ENCODE peak calls at places on chromosomes 11 and 22, in six cellular contexts. One of them, this sample, is unnamed.

GRCh38 chr11:7167976-7168740 is 79.4 kb downstream of the RBMXL2 start:
- DNase-seq in IMR-90: no peak
- DNase-seq in GM12878: no peak
- DNase-seq in HepG2: no peak
- DNase-seq in K562: no peak
- DNase-seq in SK-N-SH: no peak
- DNase-seq in this sample: no peak

GRCh38 chr11:68140496-68141246 is 19.5 kb upstream of the CHKA start:
- DNase-seq in IMR-90: no peak
- DNase-seq in GM12878: no peak
- DNase-seq in HepG2: no peak
- DNase-seq in K562: no peak
- DNase-seq in SK-N-SH: peak
- DNase-seq in this sample: no peak

GRCh38 chr11:8232849-8233606 is 30.6 kb downstream of the LMO1 start:
- DNase-seq in IMR-90: no peak
- DNase-seq in GM12878: no peak
- DNase-seq in HepG2: no peak
- DNase-seq in K562: no peak
- DNase-seq in SK-N-SH: peak
- DNase-seq in this sample: no peak

GRCh38 chr22:28015676-28016601 is 96.9 kb upstream of the PITPNB start:
- DNase-seq in IMR-90: no peak
- DNase-seq in GM12878: no peak
- DNase-seq in HepG2: no peak
- DNase-seq in K562: no peak
- DNase-seq in SK-N-SH: peak
- DNase-seq in this sample: no peak

GRCh38 chr11:60937811-60938210 is 13.6 kb downstream of the TMEM132A start:
- DNase-seq in IMR-90: no peak
- DNase-seq in GM12878: no peak
- DNase-seq in HepG2: no peak
- DNase-seq in K562: no peak
- DNase-seq in SK-N-SH: peak
- DNase-seq in this sample: no peak

GRCh38 chr22:20298803-20299735 is 20.8 kb downstream of the DGCR6L start:
- DNase-seq in IMR-90: peak
- DNase-seq in GM12878: no peak
- DNase-seq in HepG2: peak
- DNase-seq in K562: peak
- DNase-seq in SK-N-SH: peak
- DNase-seq in this sample: peak

GRCh38 chr11:4025248-4025956 is 69.2 kb upstream of the RRM1 start:
- DNase-seq in IMR-90: peak
- DNase-seq in GM12878: no peak
- DNase-seq in HepG2: no peak
- DNase-seq in K562: no peak
- DNase-seq in SK-N-SH: peak
- DNase-seq in this sample: no peak

GRCh38 chr11:113134605-113135004 is 173.4 kb downstream of the NCAM1 start:
- DNase-seq in IMR-90: no peak
- DNase-seq in GM12878: no peak
- DNase-seq in HepG2: no peak
- DNase-seq in K562: no peak
- DNase-seq in SK-N-SH: no peak
- DNase-seq in this sample: no peak

GRCh38 chr11:70470127-70470526 is 71.8 kb downstream of the CTTN start:
- DNase-seq in IMR-90: peak
- DNase-seq in GM12878: peak
- DNase-seq in HepG2: no peak
- DNase-seq in K562: peak
- DNase-seq in SK-N-SH: no peak
- DNase-seq in this sample: no peak

GRCh38 chr11:72789493-72790131 is 4.2 kb downstream of the STARD10 start:
- DNase-seq in IMR-90: peak
- DNase-seq in GM12878: no peak
- DNase-seq in HepG2: no peak
- DNase-seq in K562: no peak
- DNase-seq in SK-N-SH: peak
- DNase-seq in this sample: no peak

GRCh38 chr22:39232246-39232645 is 12.5 kb downstream of the PDGFB start:
- DNase-seq in IMR-90: no peak
- DNase-seq in GM12878: no peak
- DNase-seq in HepG2: no peak
- DNase-seq in K562: no peak
- DNase-seq in SK-N-SH: no peak
- DNase-seq in this sample: no peak

GRCh38 chr11:952406-953385 is 27.0 kb downstream of the AP2A2 start:
- DNase-seq in IMR-90: peak
- DNase-seq in GM12878: no peak
- DNase-seq in HepG2: peak
- DNase-seq in K562: no peak
- DNase-seq in SK-N-SH: no peak
- DNase-seq in this sample: peak

GRCh38 chr22:38176170-38176741 is 5.4 kb downstream of the PLA2G6 start:
- DNase-seq in IMR-90: peak
- DNase-seq in GM12878: peak
- DNase-seq in HepG2: no peak
- DNase-seq in K562: no peak
- DNase-seq in SK-N-SH: no peak
- DNase-seq in this sample: no peak

GRCh38 chr11:5690216-5690615 is 626 bp downstream of the TRIM22 start:
- DNase-seq in IMR-90: peak
- DNase-seq in GM12878: no peak
- DNase-seq in HepG2: no peak
- DNase-seq in K562: no peak
- DNase-seq in SK-N-SH: no peak
- DNase-seq in this sample: no peak

GRCh38 chr11:119100960-119101349 is 698 bp downstream of the DPAGT1 start:
- DNase-seq in IMR-90: no peak
- DNase-seq in GM12878: no peak
- DNase-seq in HepG2: no peak
- DNase-seq in K562: no peak
- DNase-seq in SK-N-SH: no peak
- DNase-seq in this sample: no peak

GRCh38 chr22:19085233-19086043 is 36.8 kb downstream of the DGCR2 start:
- DNase-seq in IMR-90: peak
- DNase-seq in GM12878: peak
- DNase-seq in HepG2: peak
- DNase-seq in K562: peak
- DNase-seq in SK-N-SH: peak
- DNase-seq in this sample: peak

GRCh38 chr22:40238425-40239344 is 61.0 kb downstream of the TNRC6B start:
- DNase-seq in IMR-90: peak
- DNase-seq in GM12878: no peak
- DNase-seq in HepG2: no peak
- DNase-seq in K562: no peak
- DNase-seq in SK-N-SH: no peak
- DNase-seq in this sample: peak

GRCh38 chr11:121467965-121468364 is 15.2 kb upstream of the SORL1-AS1 start:
- DNase-seq in IMR-90: no peak
- DNase-seq in GM12878: peak
- DNase-seq in HepG2: no peak
- DNase-seq in K562: no peak
- DNase-seq in SK-N-SH: no peak
- DNase-seq in this sample: no peak

GRCh38 chr11:662689-663274 is 25.7 kb downstream of the DRD4 start:
- DNase-seq in IMR-90: peak
- DNase-seq in GM12878: no peak
- DNase-seq in HepG2: peak
- DNase-seq in K562: peak
- DNase-seq in SK-N-SH: peak
- DNase-seq in this sample: peak

GRCh38 chr11:69964247-69964643 is 113.9 kb upstream of the ANO1 start:
- DNase-seq in IMR-90: no peak
- DNase-seq in GM12878: no peak
- DNase-seq in HepG2: no peak
- DNase-seq in K562: no peak
- DNase-seq in SK-N-SH: no peak
- DNase-seq in this sample: no peak

GRCh38 chr11:64040684-64041267 is 5.0 kb downstream of the FLRT1 start:
- DNase-seq in IMR-90: no peak
- DNase-seq in GM12878: no peak
- DNase-seq in HepG2: peak
- DNase-seq in K562: peak
- DNase-seq in SK-N-SH: peak
- DNase-seq in this sample: peak

GRCh38 chr11:77661670-77662069 is 24.1 kb upstream of the CLNS1A start:
- DNase-seq in IMR-90: no peak
- DNase-seq in GM12878: no peak
- DNase-seq in HepG2: no peak
- DNase-seq in K562: no peak
- DNase-seq in SK-N-SH: no peak
- DNase-seq in this sample: no peak

GRCh38 chr11:26348776-26349175 is 16.8 kb downstream of the ANO3 start:
- DNase-seq in IMR-90: no peak
- DNase-seq in GM12878: no peak
- DNase-seq in HepG2: no peak
- DNase-seq in K562: no peak
- DNase-seq in SK-N-SH: no peak
- DNase-seq in this sample: no peak

GRCh38 chr11:3984896-3985295 is 109.7 kb upstream of the RRM1 start:
- DNase-seq in IMR-90: peak
- DNase-seq in GM12878: no peak
- DNase-seq in HepG2: no peak
- DNase-seq in K562: peak
- DNase-seq in SK-N-SH: peak
- DNase-seq in this sample: no peak

GRCh38 chr11:40924915-40925314 is 534.5 kb downstream of the LRRC4C start:
- DNase-seq in IMR-90: no peak
- DNase-seq in GM12878: no peak
- DNase-seq in HepG2: no peak
- DNase-seq in K562: no peak
- DNase-seq in SK-N-SH: no peak
- DNase-seq in this sample: no peak

GRCh38 chr11:28274216-28274615 is 166.0 kb downstream of the METTL15 start:
- DNase-seq in IMR-90: no peak
- DNase-seq in GM12878: no peak
- DNase-seq in HepG2: no peak
- DNase-seq in K562: no peak
- DNase-seq in SK-N-SH: no peak
- DNase-seq in this sample: no peak
- TF ChIP-seq SMC3 in IMR-90: no peak
- TF ChIP-seq SMC3 in GM12878: no peak
- TF ChIP-seq SMC3 in HepG2: no peak
- TF ChIP-seq SMC3 in K562: no peak
- TF ChIP-seq SMC3 in SK-N-SH: no peak
- TF ChIP-seq SMC3 in this sample: no peak

GRCh38 chr11:46121724-46122477 is 647 bp upstream of the PHF21A start:
- DNase-seq in IMR-90: peak
- DNase-seq in GM12878: no peak
- DNase-seq in HepG2: peak
- DNase-seq in K562: peak
- DNase-seq in SK-N-SH: peak
- DNase-seq in this sample: peak
- TF ChIP-seq SMC3 in IMR-90: no peak
- TF ChIP-seq SMC3 in GM12878: no peak
- TF ChIP-seq SMC3 in HepG2: no peak
- TF ChIP-seq SMC3 in K562: no peak
- TF ChIP-seq SMC3 in SK-N-SH: no peak
- TF ChIP-seq SMC3 in this sample: no peak

DNA sequence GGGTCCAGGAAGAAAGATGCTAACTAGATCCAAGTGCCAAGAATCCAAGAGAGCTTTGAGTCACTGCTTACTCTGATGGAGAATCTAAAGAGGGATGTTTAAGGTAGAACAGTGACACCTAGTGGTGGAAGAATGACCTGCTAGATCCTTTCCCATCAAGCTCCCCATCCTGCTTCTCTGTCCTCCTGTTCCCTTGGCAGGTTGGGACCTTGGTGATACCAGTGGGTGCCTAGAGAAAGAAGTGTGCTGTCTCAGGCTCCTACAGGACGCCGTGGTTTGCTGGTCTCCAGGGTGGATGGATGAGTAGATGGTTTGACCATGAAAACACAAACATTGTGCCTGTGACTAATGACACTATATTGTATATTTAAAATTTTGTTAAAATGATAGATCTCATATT is 383.7 kb downstream of the TMEM135 start:
- DNase-seq in IMR-90: peak
- DNase-seq in GM12878: peak
- DNase-seq in HepG2: peak
- DNase-seq in K562: peak
- DNase-seq in SK-N-SH: peak
- DNase-seq in this sample: peak
- TF ChIP-seq SMC3 in IMR-90: peak
- TF ChIP-seq SMC3 in GM12878: peak
- TF ChIP-seq SMC3 in HepG2: peak
- TF ChIP-seq SMC3 in K562: peak
- TF ChIP-seq SMC3 in SK-N-SH: peak
- TF ChIP-seq SMC3 in this sample: peak

DNA sequence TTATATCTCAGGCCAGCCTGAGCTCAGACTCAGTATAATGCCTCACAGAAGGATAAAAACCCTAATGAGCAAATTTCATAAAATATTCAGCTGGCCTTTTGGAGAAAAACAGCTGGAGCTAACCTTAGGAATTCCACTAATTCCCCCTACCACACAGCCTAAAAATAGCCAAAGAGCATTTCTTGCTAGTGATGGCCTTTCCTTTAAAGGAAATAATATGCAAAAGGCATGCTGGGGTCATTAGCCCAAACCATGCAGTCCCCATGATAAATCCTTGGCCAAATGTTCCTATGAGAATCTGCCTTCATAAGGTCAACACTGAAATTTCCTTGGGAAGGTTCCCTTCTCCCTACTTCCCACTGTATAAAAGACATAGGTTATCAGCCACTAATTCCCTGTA is 38.2 kb downstream of the SYTL2 start:
- DNase-seq in IMR-90: peak
- DNase-seq in GM12878: no peak
- DNase-seq in HepG2: no peak
- DNase-seq in K562: no peak
- DNase-seq in SK-N-SH: no peak
- DNase-seq in this sample: no peak
- TF ChIP-seq SMC3 in IMR-90: no peak
- TF ChIP-seq SMC3 in GM12878: no peak
- TF ChIP-seq SMC3 in HepG2: no peak
- TF ChIP-seq SMC3 in K562: no peak
- TF ChIP-seq SMC3 in SK-N-SH: no peak
- TF ChIP-seq SMC3 in this sample: no peak

GRCh38 chr11:74278721-74279148 is 32.7 kb downstream of the P4HA3 start:
- DNase-seq in IMR-90: peak
- DNase-seq in GM12878: no peak
- DNase-seq in HepG2: no peak
- DNase-seq in K562: no peak
- DNase-seq in SK-N-SH: no peak
- DNase-seq in this sample: peak
- TF ChIP-seq SMC3 in IMR-90: no peak
- TF ChIP-seq SMC3 in GM12878: no peak
- TF ChIP-seq SMC3 in HepG2: no peak
- TF ChIP-seq SMC3 in K562: no peak
- TF ChIP-seq SMC3 in SK-N-SH: no peak
- TF ChIP-seq SMC3 in this sample: peak

This sample was measured in A549.